ENCODE peak calls at places on chromosomes 11 and 22, in five cellular contexts. One of them, this sample, is unnamed.

GRCh38 chr11:132576706-132577105 is 955.6 kb downstream of the OPCML start:
- DNase-seq in spleen: no peak
- DNase-seq in stomach: peak
- DNase-seq in IMR-90: peak
- DNase-seq in gastrocnemius medialis: no peak
- DNase-seq in this sample: no peak

GRCh38 chr22:19855504-19856409 is 1.1 kb upstream of the GNB1L start:
- DNase-seq in spleen: peak
- DNase-seq in stomach: peak
- DNase-seq in IMR-90: peak
- DNase-seq in gastrocnemius medialis: no peak
- DNase-seq in this sample: peak

GRCh38 chr11:36251716-36252307 is 37.4 kb downstream of the COMMD9 start:
- DNase-seq in spleen: no peak
- DNase-seq in stomach: no peak
- DNase-seq in IMR-90: no peak
- DNase-seq in gastrocnemius medialis: no peak
- DNase-seq in this sample: no peak

GRCh38 chr11:82996966-82997606 is 74.6 kb downstream of the RAB30 start:
- DNase-seq in spleen: no peak
- DNase-seq in stomach: peak
- DNase-seq in IMR-90: no peak
- DNase-seq in gastrocnemius medialis: peak
- DNase-seq in this sample: no peak

GRCh38 chr11:34355726-34356125 is 2.1 kb downstream of the ABTB2 start:
- DNase-seq in spleen: no peak
- DNase-seq in stomach: no peak
- DNase-seq in IMR-90: no peak
- DNase-seq in gastrocnemius medialis: no peak
- DNase-seq in this sample: no peak

GRCh38 chr22:19688301-19689290 is 25.7 kb upstream of the SEPTIN5 start:
- DNase-seq in spleen: peak
- DNase-seq in stomach: no peak
- DNase-seq in IMR-90: no peak
- DNase-seq in gastrocnemius medialis: no peak
- DNase-seq in this sample: no peak

GRCh38 chr22:24333301-24333700 is 62.7 kb downstream of the SPECC1L start:
- DNase-seq in spleen: no peak
- DNase-seq in stomach: no peak
- DNase-seq in IMR-90: peak
- DNase-seq in gastrocnemius medialis: no peak
- DNase-seq in this sample: no peak

GRCh38 chr11:80031014-80031565 is 590.3 kb upstream of the TENM4 start:
- DNase-seq in spleen: no peak
- DNase-seq in stomach: no peak
- DNase-seq in IMR-90: no peak
- DNase-seq in gastrocnemius medialis: no peak
- DNase-seq in this sample: no peak

GRCh38 chr11:17258670-17259069 is 17.9 kb upstream of the NUCB2 start:
- DNase-seq in spleen: no peak
- DNase-seq in stomach: no peak
- DNase-seq in IMR-90: no peak
- DNase-seq in gastrocnemius medialis: no peak
- DNase-seq in this sample: no peak

GRCh38 chr11:127651175-127651887 is 650.8 kb upstream of the KIRREL3 start:
- DNase-seq in spleen: no peak
- DNase-seq in stomach: no peak
- DNase-seq in IMR-90: peak
- DNase-seq in gastrocnemius medialis: no peak
- DNase-seq in this sample: no peak

GRCh38 chr22:37248251-37248650 is 4.2 kb upstream of the RAC2 start:
- DNase-seq in spleen: peak
- DNase-seq in stomach: no peak
- DNase-seq in IMR-90: no peak
- DNase-seq in gastrocnemius medialis: no peak
- DNase-seq in this sample: no peak

GRCh38 chr22:22938672-22939536 is 51.3 kb downstream of the IGLL5 start:
- DNase-seq in spleen: no peak
- DNase-seq in stomach: no peak
- DNase-seq in IMR-90: no peak
- DNase-seq in gastrocnemius medialis: no peak
- DNase-seq in this sample: peak

GRCh38 chr11:67581469-67581868 is 2.1 kb upstream of the GSTP1 start:
- DNase-seq in spleen: peak
- DNase-seq in stomach: peak
- DNase-seq in IMR-90: no peak
- DNase-seq in gastrocnemius medialis: no peak
- DNase-seq in this sample: no peak

GRCh38 chr11:92893276-92893675 is 76.2 kb upstream of the MTNR1B start:
- DNase-seq in spleen: no peak
- DNase-seq in stomach: no peak
- DNase-seq in IMR-90: no peak
- DNase-seq in gastrocnemius medialis: no peak
- DNase-seq in this sample: no peak

GRCh38 chr11:58900479-58901420 is 38.5 kb upstream of the GLYATL1 start:
- DNase-seq in spleen: peak
- DNase-seq in stomach: peak
- DNase-seq in IMR-90: peak
- DNase-seq in gastrocnemius medialis: peak
- DNase-seq in this sample: peak

GRCh38 chr11:45106006-45106405 is 40.4 kb upstream of the PRDM11 start:
- DNase-seq in spleen: no peak
- DNase-seq in stomach: no peak
- DNase-seq in IMR-90: no peak
- DNase-seq in gastrocnemius medialis: no peak
- DNase-seq in this sample: peak
- TF ChIP-seq POLR2A in spleen: no peak
- TF ChIP-seq POLR2A in stomach: no peak
- TF ChIP-seq POLR2A in IMR-90: no peak
- TF ChIP-seq POLR2A in gastrocnemius medialis: no peak
- TF ChIP-seq POLR2A in this sample: no peak

DNA sequence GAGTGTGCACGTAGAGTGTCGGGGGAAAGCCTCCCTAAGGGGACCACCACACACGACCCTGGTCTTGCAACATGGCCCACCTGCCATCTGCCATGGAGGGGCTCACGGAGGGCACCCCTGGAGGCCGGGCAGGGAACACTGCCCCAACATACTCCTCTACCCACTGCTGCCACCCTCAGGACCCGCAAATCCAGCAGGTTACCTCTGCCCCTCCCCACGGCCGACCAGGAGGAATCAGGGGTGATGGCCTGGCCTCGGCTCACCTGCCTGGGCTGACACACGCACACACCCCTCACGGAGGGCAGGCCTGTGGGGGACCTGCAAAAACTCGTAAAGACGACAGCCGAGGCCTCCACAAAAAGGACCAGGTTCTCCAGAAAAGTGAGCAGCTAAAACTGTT is 30.2 kb downstream of the CHID1 start:
- DNase-seq in spleen: no peak
- DNase-seq in stomach: no peak
- DNase-seq in IMR-90: no peak
- DNase-seq in gastrocnemius medialis: no peak
- DNase-seq in this sample: no peak
- TF ChIP-seq CTCF in spleen: no peak
- TF ChIP-seq CTCF in stomach: no peak
- TF ChIP-seq CTCF in IMR-90: no peak
- TF ChIP-seq CTCF in gastrocnemius medialis: no peak
- TF ChIP-seq CTCF in this sample: no peak

GRCh38 chr11:12859872-12860657 is 149.1 kb upstream of the RASSF10 start:
- DNase-seq in spleen: no peak
- DNase-seq in stomach: no peak
- DNase-seq in IMR-90: no peak
- DNase-seq in gastrocnemius medialis: no peak
- DNase-seq in this sample: no peak

GRCh38 chr11:12864316-12865156 is 144.6 kb upstream of the RASSF10 start:
- DNase-seq in spleen: no peak
- DNase-seq in stomach: peak
- DNase-seq in IMR-90: peak
- DNase-seq in gastrocnemius medialis: no peak
- DNase-seq in this sample: no peak

GRCh38 chr11:12863605-12864121 is 145.5 kb upstream of the RASSF10 start:
- DNase-seq in spleen: no peak
- DNase-seq in stomach: no peak
- DNase-seq in IMR-90: no peak
- DNase-seq in gastrocnemius medialis: no peak
- DNase-seq in this sample: no peak

GRCh38 chr11:12860827-12861226 is 148.3 kb upstream of the RASSF10 start:
- DNase-seq in spleen: no peak
- DNase-seq in stomach: no peak
- DNase-seq in IMR-90: no peak
- DNase-seq in gastrocnemius medialis: no peak
- DNase-seq in this sample: no peak

DNA sequence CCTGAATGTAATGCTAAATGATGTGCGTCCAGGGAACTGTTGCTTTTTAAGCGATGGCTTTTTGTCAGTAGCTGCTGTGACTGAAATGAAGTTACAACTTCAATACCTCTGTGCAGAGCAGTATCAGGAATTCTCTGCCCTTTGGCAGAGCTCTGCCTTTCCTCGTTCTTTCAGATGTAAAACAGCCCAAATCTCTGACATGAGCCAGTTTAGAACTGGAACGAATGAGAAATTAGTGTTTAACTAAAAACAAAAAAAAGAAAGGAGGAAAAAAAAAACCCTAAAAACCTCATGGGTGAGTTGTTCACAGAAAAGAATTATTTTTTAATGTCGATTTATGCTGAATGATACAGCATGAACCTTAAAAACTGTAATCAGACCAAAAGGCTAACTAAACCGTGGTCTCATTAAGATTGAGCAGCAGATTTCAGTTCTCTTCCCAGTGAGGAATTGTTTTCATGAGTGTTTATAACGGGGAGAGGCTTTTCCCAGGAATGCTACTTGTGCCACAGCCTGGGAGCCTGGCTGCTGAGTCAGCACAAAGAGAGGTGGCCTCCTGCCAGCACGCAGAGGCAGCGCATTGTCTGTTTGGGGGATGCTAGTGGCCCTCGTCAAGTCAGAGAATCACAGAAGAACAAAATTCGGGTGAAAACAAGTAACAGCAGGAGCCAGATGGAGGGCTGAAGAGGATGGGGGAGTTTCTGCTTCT is 146.2 kb upstream of the RASSF10 start:
- DNase-seq in spleen: no peak
- DNase-seq in stomach: no peak
- DNase-seq in IMR-90: peak
- DNase-seq in gastrocnemius medialis: no peak
- DNase-seq in this sample: no peak
- TF ChIP-seq POLR2A in spleen: no peak
- TF ChIP-seq POLR2A in stomach: no peak
- TF ChIP-seq POLR2A in IMR-90: no peak
- TF ChIP-seq POLR2A in gastrocnemius medialis: no peak
- TF ChIP-seq POLR2A in this sample: no peak

GRCh38 chr11:72686639-72687215 is 12.5 kb upstream of the PDE2A start:
- DNase-seq in spleen: no peak
- DNase-seq in stomach: no peak
- DNase-seq in IMR-90: peak
- DNase-seq in gastrocnemius medialis: no peak
- DNase-seq in this sample: no peak

GRCh38 chr11:72685560-72686480 is 11.6 kb upstream of the PDE2A start:
- DNase-seq in spleen: no peak
- DNase-seq in stomach: no peak
- DNase-seq in IMR-90: peak
- DNase-seq in gastrocnemius medialis: peak
- DNase-seq in this sample: no peak

GRCh38 chr11:72683782-72684200 is 9.6 kb upstream of the PDE2A start:
- DNase-seq in spleen: peak
- DNase-seq in stomach: peak
- DNase-seq in IMR-90: peak
- DNase-seq in gastrocnemius medialis: peak
- DNase-seq in this sample: peak

GRCh38 chr11:72682238-72682872 is 8.1 kb upstream of the PDE2A start:
- DNase-seq in spleen: no peak
- DNase-seq in stomach: no peak
- DNase-seq in IMR-90: no peak
- DNase-seq in gastrocnemius medialis: no peak
- DNase-seq in this sample: no peak

DNA sequence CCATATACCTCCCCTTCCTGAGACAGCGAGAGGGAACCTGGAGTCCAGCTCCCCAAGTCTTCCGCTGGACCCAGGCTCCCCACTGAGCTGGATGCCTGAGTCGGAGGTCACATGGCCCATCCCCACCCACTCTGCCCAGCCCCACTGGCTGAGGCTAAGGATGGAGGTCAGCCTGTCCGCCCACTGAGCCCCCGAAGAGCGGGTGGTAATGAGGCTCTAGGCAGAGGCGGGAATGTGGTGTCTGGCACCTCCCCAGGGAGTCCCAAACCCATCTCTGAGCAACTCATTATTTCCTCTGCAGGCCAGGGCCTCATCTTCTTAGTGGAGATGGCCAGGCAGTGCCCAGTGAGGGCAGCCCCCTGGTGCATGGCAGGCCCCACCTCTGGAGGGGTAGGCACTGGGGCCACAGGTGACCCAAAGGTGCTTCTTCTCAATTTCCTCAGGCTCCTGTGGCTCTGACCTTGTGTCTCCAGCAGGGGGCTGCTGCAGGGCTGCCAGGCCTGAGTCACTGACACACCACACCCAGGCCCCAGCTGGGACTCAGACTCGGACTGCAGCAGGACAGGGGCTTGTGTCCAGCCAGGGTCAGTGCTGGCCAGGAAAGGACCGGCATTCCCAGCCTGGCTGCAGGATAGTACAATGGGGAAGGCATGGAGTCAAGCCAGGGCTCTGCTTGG is 10.2 kb upstream of the PDE2A start:
- DNase-seq in spleen: peak
- DNase-seq in stomach: peak
- DNase-seq in IMR-90: peak
- DNase-seq in gastrocnemius medialis: peak
- DNase-seq in this sample: peak
- TF ChIP-seq CTCF in spleen: peak
- TF ChIP-seq CTCF in stomach: no peak
- TF ChIP-seq CTCF in IMR-90: peak
- TF ChIP-seq CTCF in gastrocnemius medialis: peak
- TF ChIP-seq CTCF in this sample: no peak

GRCh38 chr11:88330826-88331428 is 6.6 kb downstream of the CTSC start:
- DNase-seq in spleen: no peak
- DNase-seq in stomach: no peak
- DNase-seq in IMR-90: no peak
- DNase-seq in gastrocnemius medialis: no peak
- DNase-seq in this sample: no peak

GRCh38 chr11:88338223-88338661 is 706 bp upstream of the CTSC start:
- DNase-seq in spleen: peak
- DNase-seq in stomach: peak
- DNase-seq in IMR-90: peak
- DNase-seq in gastrocnemius medialis: peak
- DNase-seq in this sample: no peak

GRCh38 chr11:88332851-88333250 is 4.7 kb downstream of the CTSC start:
- DNase-seq in spleen: no peak
- DNase-seq in stomach: no peak
- DNase-seq in IMR-90: no peak
- DNase-seq in gastrocnemius medialis: no peak
- DNase-seq in this sample: no peak

GRCh38 chr11:88337342-88338222 is at the start of gene CTSC:
- DNase-seq in spleen: peak
- DNase-seq in stomach: peak
- DNase-seq in IMR-90: peak
- DNase-seq in gastrocnemius medialis: peak
- DNase-seq in this sample: peak

GRCh38 chr11:88335284-88335683 is 2.3 kb downstream of the CTSC start:
- DNase-seq in spleen: no peak
- DNase-seq in stomach: no peak
- DNase-seq in IMR-90: no peak
- DNase-seq in gastrocnemius medialis: no peak
- DNase-seq in this sample: no peak
- TF ChIP-seq POLR2A in spleen: no peak
- TF ChIP-seq POLR2A in stomach: no peak
- TF ChIP-seq POLR2A in IMR-90: no peak
- TF ChIP-seq POLR2A in gastrocnemius medialis: no peak
- TF ChIP-seq POLR2A in this sample: no peak